ENCODE peak calls at places on chromosomes 11 and 22, in eight cellular contexts. E is EL; Y is activated CD4-positive, CD25-positive, alpha-beta regulatory T cell; K is stimulated activated CD4-positive, alpha-beta T cell treated with anti-CD3 and anti-CD28 coated beads, Interleukin-15, amount 100 ng/mL, for 48 hours; J is upper lobe of right lung; Q is HFFc6; R is RWPE1; D is cardiac fibroblast. W is an unnamed sample.

GRCh38 chr22:25754527-25755202 is 12.7 kb downstream of the MYO18B start:
- DNase-seq in K (no peak), Q (no peak), D (peak; percentile 96), E (peak; percentile 64), R (no peak), Y (no peak), J (no peak), W (peak; percentile 91)

GRCh38 chr22:48403521-48403921 is 1424.2 kb downstream of the BRD1 start:
- DNase-seq in D (no peak), J (no peak), E (no peak), Q (no peak), R (no peak), K (no peak), Y (no peak), W (no peak)

GRCh38 chr11:121672630-121673487 is 220.1 kb upstream of the SORL1-AS1 start:
- DNase-seq in Y (no peak), E (no peak), Q (no peak), K (no peak), J (no peak), D (peak; percentile 24), R (no peak), W (peak; percentile 85)

GRCh38 chr11:27397619-27398412 is 34.8 kb upstream of the CCDC34 start:
- DNase-seq in E (no peak), J (no peak), R (no peak), D (no peak), Y (no peak), Q (no peak), K (no peak), W (no peak)

GRCh38 chr22:22952531-22953295 is 65.1 kb downstream of the IGLL5 start:
- DNase-seq in E (no peak), Q (no peak), Y (no peak), K (no peak), J (peak; percentile 27), D (no peak), R (no peak), W (no peak)

GRCh38 chr11:35260342-35260985 is 121.5 kb downstream of the CD44 start:
- DNase-seq in D (peak; percentile 89), E (peak; percentile 77), J (no peak), Q (peak; percentile 93), Y (no peak), K (no peak), R (peak; percentile 58), W (no peak)

GRCh38 chr11:33942954-33943353 is 51.1 kb upstream of the LMO2 start:
- DNase-seq in Y (no peak), J (no peak), E (peak; percentile 72), K (no peak), Q (peak; percentile 49), D (peak; percentile 93), R (peak; percentile 26), W (no peak)

GRCh38 chr11:2944953-2945756 is 15.9 kb upstream of the PHLDA2 start:
- DNase-seq in Q (peak; percentile 83), R (no peak), E (peak; percentile 81), D (peak; percentile 83), Y (no peak), K (no peak), J (peak; percentile 97), W (peak; percentile 95)

GRCh38 chr11:131392528-131393255 is 22.3 kb downstream of the NTM start:
- DNase-seq in D (no peak), K (no peak), J (no peak), R (no peak), Y (no peak), E (peak; percentile 5), Q (no peak), W (no peak)

GRCh38 chr22:48035897-48036296 is 1273.4 kb downstream of the TBC1D22A start:
- DNase-seq in R (no peak), K (no peak), J (no peak), E (no peak), D (no peak), Q (no peak), Y (no peak), W (no peak)

GRCh38 chr11:110251837-110252236 is 44.6 kb downstream of the RDX start:
- DNase-seq in Q (peak; percentile 63), Y (no peak), K (no peak), R (peak; percentile 69), E (peak; percentile 56), J (no peak), D (peak; percentile 74), W (no peak)

W was measured in sigmoid colon.